ENCODE peak calls at places on chromosomes 6 and 20, in six cellular contexts. One of them, this sample, is unnamed.

GRCh38 chr20:36085686-36086267 is 68.8 kb upstream of the EPB41L1 start:
- DNase-seq in HCT116: peak
- DNase-seq in cardiac fibroblast: peak
- DNase-seq in sigmoid colon: no peak
- DNase-seq in thyroid gland: peak
- DNase-seq in fibroblast of mammary gland: peak
- DNase-seq in this sample: peak

GRCh38 chr6:45830441-45831139 is 185.1 kb downstream of the CLIC5 start:
- DNase-seq in fibroblast of mammary gland: peak
- DNase-seq in sigmoid colon: no peak
- DNase-seq in HCT116: no peak
- DNase-seq in cardiac fibroblast: peak
- DNase-seq in thyroid gland: no peak
- DNase-seq in this sample: peak

GRCh38 chr6:169559001-169559441 is 142.8 kb downstream of the WDR27 start:
- DNase-seq in sigmoid colon: no peak
- DNase-seq in HCT116: no peak
- DNase-seq in thyroid gland: no peak
- DNase-seq in fibroblast of mammary gland: peak
- DNase-seq in cardiac fibroblast: no peak
- DNase-seq in this sample: no peak

GRCh38 chr6:21360353-21360752 is 233.2 kb upstream of the SOX4 start:
- DNase-seq in fibroblast of mammary gland: no peak
- DNase-seq in cardiac fibroblast: no peak
- DNase-seq in thyroid gland: no peak
- DNase-seq in HCT116: no peak
- DNase-seq in sigmoid colon: no peak
- DNase-seq in this sample: no peak

GRCh38 chr6:164322533-164322932 is 908.0 kb downstream of the QKI start:
- DNase-seq in sigmoid colon: no peak
- DNase-seq in cardiac fibroblast: peak
- DNase-seq in thyroid gland: no peak
- DNase-seq in HCT116: no peak
- DNase-seq in fibroblast of mammary gland: peak
- DNase-seq in this sample: peak

GRCh38 chr20:50855498-50856474 is 60.9 kb downstream of the BCAS4 start:
- DNase-seq in thyroid gland: peak
- DNase-seq in cardiac fibroblast: no peak
- DNase-seq in fibroblast of mammary gland: peak
- DNase-seq in sigmoid colon: no peak
- DNase-seq in HCT116: no peak
- DNase-seq in this sample: no peak

GRCh38 chr6:136846046-136846445 is 23.7 kb downstream of the PEX7 start:
- DNase-seq in cardiac fibroblast: peak
- DNase-seq in sigmoid colon: no peak
- DNase-seq in HCT116: peak
- DNase-seq in fibroblast of mammary gland: peak
- DNase-seq in thyroid gland: peak
- DNase-seq in this sample: peak

GRCh38 chr6:169640347-169640972 is 61.4 kb downstream of the WDR27 start:
- DNase-seq in thyroid gland: no peak
- DNase-seq in cardiac fibroblast: no peak
- DNase-seq in sigmoid colon: no peak
- DNase-seq in HCT116: no peak
- DNase-seq in fibroblast of mammary gland: peak
- DNase-seq in this sample: peak

GRCh38 chr6:120569689-120570088 is 764.6 kb downstream of the TBC1D32 start:
- DNase-seq in fibroblast of mammary gland: no peak
- DNase-seq in HCT116: no peak
- DNase-seq in cardiac fibroblast: no peak
- DNase-seq in thyroid gland: no peak
- DNase-seq in sigmoid colon: no peak
- DNase-seq in this sample: no peak

GRCh38 chr6:46014511-46015118 is 1.0 kb downstream of the CLIC5 start:
- DNase-seq in thyroid gland: peak
- DNase-seq in sigmoid colon: no peak
- DNase-seq in fibroblast of mammary gland: no peak
- DNase-seq in cardiac fibroblast: no peak
- DNase-seq in HCT116: no peak
- DNase-seq in this sample: no peak

GRCh38 chr6:166419268-166419667 is 36.5 kb upstream of the MPC1 start:
- DNase-seq in cardiac fibroblast: peak
- DNase-seq in thyroid gland: no peak
- DNase-seq in sigmoid colon: no peak
- DNase-seq in fibroblast of mammary gland: peak
- DNase-seq in HCT116: no peak
- DNase-seq in this sample: peak

GRCh38 chr6:115830895-115831294 is 229.8 kb downstream of the FRK start:
- DNase-seq in fibroblast of mammary gland: no peak
- DNase-seq in HCT116: no peak
- DNase-seq in sigmoid colon: no peak
- DNase-seq in cardiac fibroblast: no peak
- DNase-seq in thyroid gland: no peak
- DNase-seq in this sample: no peak

GRCh38 chr6:129558248-129558647 is 151.7 kb downstream of the ARHGAP18 start:
- DNase-seq in fibroblast of mammary gland: no peak
- DNase-seq in thyroid gland: no peak
- DNase-seq in cardiac fibroblast: no peak
- DNase-seq in sigmoid colon: no peak
- DNase-seq in HCT116: no peak
- DNase-seq in this sample: no peak

GRCh38 chr20:8005033-8005432 is 14.5 kb downstream of the TMX4 start:
- DNase-seq in fibroblast of mammary gland: no peak
- DNase-seq in cardiac fibroblast: no peak
- DNase-seq in thyroid gland: no peak
- DNase-seq in HCT116: no peak
- DNase-seq in sigmoid colon: no peak
- DNase-seq in this sample: no peak

GRCh38 chr20:23454816-23455215 is 2.1 kb upstream of the CST11 start:
- DNase-seq in fibroblast of mammary gland: no peak
- DNase-seq in cardiac fibroblast: no peak
- DNase-seq in HCT116: no peak
- DNase-seq in thyroid gland: no peak
- DNase-seq in sigmoid colon: no peak
- DNase-seq in this sample: no peak

GRCh38 chr20:22529150-22530019 is 55.0 kb downstream of the FOXA2 start:
- DNase-seq in HCT116: no peak
- DNase-seq in fibroblast of mammary gland: no peak
- DNase-seq in sigmoid colon: no peak
- DNase-seq in cardiac fibroblast: no peak
- DNase-seq in thyroid gland: no peak
- DNase-seq in this sample: no peak

GRCh38 chr20:63540417-63541186 is 3.4 kb upstream of the PTK6 start:
- DNase-seq in fibroblast of mammary gland: peak
- DNase-seq in cardiac fibroblast: no peak
- DNase-seq in HCT116: no peak
- DNase-seq in thyroid gland: peak
- DNase-seq in sigmoid colon: no peak
- DNase-seq in this sample: no peak

GRCh38 chr6:170462366-170463020 is 90.6 kb downstream of the PSMB1 start:
- DNase-seq in cardiac fibroblast: no peak
- DNase-seq in fibroblast of mammary gland: no peak
- DNase-seq in thyroid gland: peak
- DNase-seq in HCT116: no peak
- DNase-seq in sigmoid colon: no peak
- DNase-seq in this sample: no peak

GRCh38 chr6:116616757-116617093 is 446 bp downstream of the RSPH4A start:
- DNase-seq in sigmoid colon: peak
- DNase-seq in thyroid gland: peak
- DNase-seq in HCT116: no peak
- DNase-seq in fibroblast of mammary gland: no peak
- DNase-seq in cardiac fibroblast: no peak
- DNase-seq in this sample: no peak

GRCh38 chr6:136465766-136466303 is 84.4 kb downstream of the MAP7 start:
- DNase-seq in cardiac fibroblast: no peak
- DNase-seq in fibroblast of mammary gland: no peak
- DNase-seq in sigmoid colon: no peak
- DNase-seq in thyroid gland: no peak
- DNase-seq in HCT116: no peak
- DNase-seq in this sample: peak

GRCh38 chr6:22251331-22251730 is 45.5 kb downstream of the PRL start:
- DNase-seq in cardiac fibroblast: peak
- DNase-seq in thyroid gland: no peak
- DNase-seq in sigmoid colon: no peak
- DNase-seq in fibroblast of mammary gland: peak
- DNase-seq in HCT116: no peak
- DNase-seq in this sample: peak

GRCh38 chr6:96276326-96276725 is 245.3 kb upstream of the UFL1 start:
- DNase-seq in sigmoid colon: no peak
- DNase-seq in HCT116: no peak
- DNase-seq in fibroblast of mammary gland: no peak
- DNase-seq in thyroid gland: no peak
- DNase-seq in cardiac fibroblast: no peak
- DNase-seq in this sample: no peak

DNA sequence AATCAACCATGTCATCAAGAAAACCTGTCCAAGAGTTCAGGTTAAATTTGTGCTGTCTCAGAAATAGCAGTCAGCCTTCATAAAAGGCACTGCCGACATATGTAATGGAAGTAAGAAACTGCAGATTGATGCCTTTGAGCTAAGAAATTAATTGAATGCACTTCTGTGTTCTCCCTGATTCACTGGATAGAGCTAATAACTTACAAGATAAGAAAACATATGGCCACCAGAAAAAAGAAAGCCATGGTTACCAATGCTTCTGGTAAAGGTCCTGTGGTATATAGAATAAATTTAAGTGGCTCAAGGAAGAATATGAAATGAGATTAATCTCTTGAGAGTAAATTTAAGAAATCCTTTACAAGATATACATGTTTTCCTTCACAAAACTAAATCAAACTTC is 242.5 kb upstream of the UFL1 start:
- DNase-seq in fibroblast of mammary gland: no peak
- DNase-seq in cardiac fibroblast: no peak
- DNase-seq in HCT116: no peak
- DNase-seq in thyroid gland: no peak
- DNase-seq in sigmoid colon: no peak
- DNase-seq in this sample: no peak
- TF ChIP-seq CTCF in fibroblast of mammary gland: no peak
- TF ChIP-seq CTCF in cardiac fibroblast: no peak
- TF ChIP-seq CTCF in HCT116: no peak
- TF ChIP-seq CTCF in thyroid gland: no peak
- TF ChIP-seq CTCF in sigmoid colon: no peak
- TF ChIP-seq CTCF in this sample: no peak

DNA sequence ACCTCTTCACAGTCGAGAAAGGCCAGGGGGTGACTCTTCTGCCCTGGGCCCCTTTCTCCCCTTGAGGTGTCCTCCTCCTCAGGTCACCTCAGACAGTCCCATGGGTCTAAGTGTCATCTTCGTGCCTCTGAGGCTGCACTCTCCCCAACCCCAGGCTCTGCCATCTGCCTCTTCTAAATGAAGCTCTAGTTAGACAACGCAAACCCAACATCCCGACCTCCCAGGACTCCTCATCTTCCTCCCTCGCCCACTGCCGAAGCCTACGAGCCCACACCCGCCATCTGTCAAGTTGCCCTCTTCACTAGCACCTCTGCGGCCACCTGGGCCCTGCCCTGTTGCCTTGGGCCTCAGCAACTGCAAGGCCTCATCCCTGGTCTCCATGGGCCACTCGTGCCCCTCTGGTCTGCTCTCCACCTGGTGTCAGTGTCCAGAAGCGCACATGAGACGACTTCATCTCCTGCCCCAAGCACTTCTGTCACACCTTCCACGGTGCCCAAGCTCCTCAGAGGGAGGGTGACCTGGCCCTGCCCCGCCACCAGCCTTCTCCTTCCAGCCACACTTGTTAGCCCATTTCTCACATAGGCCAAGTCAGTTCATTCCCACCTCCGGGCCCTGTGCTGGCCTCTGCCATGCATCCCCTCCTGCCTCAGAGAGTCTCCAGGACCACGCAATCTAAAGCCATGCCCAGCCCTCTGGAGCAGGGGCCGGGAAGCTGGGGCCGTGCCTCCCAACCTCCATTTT is 53.8 kb downstream of the RRBP1 start:
- DNase-seq in thyroid gland: no peak
- DNase-seq in fibroblast of mammary gland: no peak
- DNase-seq in cardiac fibroblast: no peak
- DNase-seq in sigmoid colon: peak
- DNase-seq in HCT116: no peak
- DNase-seq in this sample: no peak
- H3K4me3 ChIP-seq in thyroid gland: no peak
- H3K4me3 ChIP-seq in fibroblast of mammary gland: no peak
- H3K4me3 ChIP-seq in cardiac fibroblast: no peak
- H3K4me3 ChIP-seq in sigmoid colon: no peak
- H3K4me3 ChIP-seq in HCT116: no peak
- H3K4me3 ChIP-seq in this sample: no peak

DNA sequence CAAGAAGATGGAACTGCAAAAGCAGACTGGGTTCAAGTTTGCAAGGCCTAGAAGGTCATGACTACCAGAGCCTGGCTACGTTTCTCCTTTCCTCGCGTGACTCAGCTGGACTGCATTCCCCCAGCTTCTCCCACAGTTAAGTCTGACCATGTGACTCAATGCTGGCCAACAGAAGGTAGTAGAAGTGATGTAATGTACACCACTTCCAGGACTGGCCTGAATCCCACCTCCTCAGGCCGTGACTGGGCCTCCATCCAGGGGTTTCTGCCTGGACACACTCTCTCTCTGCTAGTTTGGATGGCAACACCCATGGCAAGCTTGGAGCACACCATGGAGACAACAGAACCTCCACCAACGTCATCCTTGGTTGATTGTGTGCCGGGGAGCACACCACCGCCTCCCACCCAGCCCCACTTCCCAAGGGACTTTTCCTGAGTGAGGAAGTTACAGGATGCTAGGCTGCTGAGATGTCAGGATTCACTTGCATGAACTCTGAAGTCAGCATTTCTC is 112.0 kb upstream of the CDYL start:
- DNase-seq in cardiac fibroblast: peak
- DNase-seq in fibroblast of mammary gland: peak
- DNase-seq in sigmoid colon: peak
- DNase-seq in HCT116: no peak
- DNase-seq in thyroid gland: peak
- DNase-seq in this sample: peak
- TF ChIP-seq CTCF in cardiac fibroblast: no peak
- TF ChIP-seq CTCF in fibroblast of mammary gland: no peak
- TF ChIP-seq CTCF in sigmoid colon: no peak
- TF ChIP-seq CTCF in HCT116: no peak
- TF ChIP-seq CTCF in thyroid gland: no peak
- TF ChIP-seq CTCF in this sample: no peak

GRCh38 chr6:151005126-151005525 is 139.6 kb downstream of the MTHFD1L start:
- DNase-seq in thyroid gland: no peak
- DNase-seq in fibroblast of mammary gland: no peak
- DNase-seq in cardiac fibroblast: no peak
- DNase-seq in sigmoid colon: no peak
- DNase-seq in HCT116: no peak
- DNase-seq in this sample: no peak

GRCh38 chr6:151002562-151002961 is 137.1 kb downstream of the MTHFD1L start:
- DNase-seq in sigmoid colon: no peak
- DNase-seq in cardiac fibroblast: no peak
- DNase-seq in HCT116: no peak
- DNase-seq in thyroid gland: no peak
- DNase-seq in fibroblast of mammary gland: peak
- DNase-seq in this sample: peak

GRCh38 chr6:150998992-150999975 is 133.8 kb downstream of the MTHFD1L start:
- DNase-seq in fibroblast of mammary gland: peak
- DNase-seq in thyroid gland: no peak
- DNase-seq in HCT116: no peak
- DNase-seq in cardiac fibroblast: peak
- DNase-seq in sigmoid colon: no peak
- DNase-seq in this sample: peak

GRCh38 chr6:151004415-151005024 is 139.0 kb downstream of the MTHFD1L start:
- DNase-seq in sigmoid colon: no peak
- DNase-seq in cardiac fibroblast: peak
- DNase-seq in fibroblast of mammary gland: peak
- DNase-seq in thyroid gland: no peak
- DNase-seq in HCT116: no peak
- DNase-seq in this sample: peak

GRCh38 chr6:151001387-151002063 is 136.0 kb downstream of the MTHFD1L start:
- DNase-seq in sigmoid colon: no peak
- DNase-seq in cardiac fibroblast: no peak
- DNase-seq in fibroblast of mammary gland: no peak
- DNase-seq in HCT116: no peak
- DNase-seq in thyroid gland: no peak
- DNase-seq in this sample: no peak
- H3K4me3 ChIP-seq in sigmoid colon: no peak
- H3K4me3 ChIP-seq in cardiac fibroblast: no peak
- H3K4me3 ChIP-seq in fibroblast of mammary gland: no peak
- H3K4me3 ChIP-seq in HCT116: no peak
- H3K4me3 ChIP-seq in thyroid gland: no peak
- H3K4me3 ChIP-seq in this sample: no peak